ENCODE peak calls at places on chromosomes 4 and X, in six cellular contexts. A is GM23248; V is HCT116; Z is lower lobe of right lung; G is breast epithelium; L is stimulated activated CD4-positive, alpha-beta T cell treated with anti-CD3 and anti-CD28 coated beads, Interleukin-2, amount 100 ng/mL, for 48 hours. D is an unnamed sample.
A peak's percentile ranks its signal among the peaks of the same experiment; 100 is the strongest.

GRCh38 chr4:98468744-98469143 is 189.7 kb downstream of the TSPAN5 start:
- DNase-seq in A (peak; percentile 84), L (no peak), V (no peak), G (peak; percentile 27), Z (no peak), D (no peak)

GRCh38 chr4:97720869-97721432 is 422.3 kb downstream of the STPG2 start:
- DNase-seq in V (peak; percentile 54), A (no peak), Z (no peak), G (no peak), L (no peak), D (no peak)

GRCh38 chr4:145523117-145523516 is 41.5 kb downstream of the SMAD1 start:
- DNase-seq in V (no peak), G (no peak), A (peak; percentile 66), Z (no peak), L (no peak), D (no peak)

GRCh38 chr4:53937918-53938317 is 126.5 kb downstream of the CHIC2 start:
- DNase-seq in L (no peak), Z (no peak), V (peak; percentile 74), A (peak; percentile 95), G (no peak), D (no peak)

GRCh38 chr4:113355550-113356371 is 306.3 kb downstream of the ANK2 start:
- DNase-seq in G (no peak), L (peak; percentile 48), A (peak; percentile 96), V (peak; percentile 93), Z (no peak), D (no peak)

GRCh38 chr4:104983615-104984179 is 163.0 kb upstream of the TET2 start:
- DNase-seq in L (no peak), V (no peak), G (no peak), Z (no peak), A (no peak), D (no peak)

GRCh38 chr4:5956285-5957021 is 61.8 kb downstream of the C4orf50 start:
- DNase-seq in A (no peak), V (no peak), G (no peak), Z (no peak), L (no peak), D (peak; percentile 18)

GRCh38 chr4:75289843-75290616 is 224.2 kb downstream of the RCHY1 start:
- DNase-seq in G (no peak), Z (no peak), V (peak; percentile 47), L (no peak), A (peak; percentile 19), D (no peak)

GRCh38 chr4:41015031-41015675 is 199.2 kb downstream of the APBB2 start:
- DNase-seq in L (no peak), V (no peak), G (no peak), A (no peak), Z (no peak), D (no peak)

GRCh38 chr4:165394275-165394674 is 15.5 kb downstream of the CPE start:
- DNase-seq in Z (no peak), G (no peak), A (peak; percentile 80), V (no peak), L (no peak), D (no peak)

GRCh38 chrX:13837290-13837745 is 20.4 kb upstream of the GPM6B start:
- DNase-seq in V (no peak), L (no peak), Z (no peak), G (no peak), A (no peak), D (no peak)

GRCh38 chr4:138248058-138248457 is 5.9 kb upstream of the SLC7A11 start:
- DNase-seq in Z (no peak), G (no peak), A (no peak), L (no peak), V (no peak), D (no peak)

GRCh38 chr4:145840162-145840768 is 98.4 kb downstream of the ZNF827 start:
- DNase-seq in Z (no peak), V (peak; percentile 35), G (no peak), A (peak; percentile 60), L (no peak), D (no peak)

D was measured in progenitor cell of endocrine pancreas.